ENCODE peak calls at places on chromosome 4, in seven cellular contexts. T, D, B, Q, P, N and S are unnamed samples.

GRCh38 chr4:185276036-185276435 is 66.6 kb downstream of the SNX25 start:
- DNase-seq in T (no peak), D (no peak), B (no peak), Q (no peak), P (no peak), N (no peak), S (no peak)

GRCh38 chr4:36215627-36216026 is 28.7 kb downstream of the ARAP2 start:
- DNase-seq in T (no peak), D (no peak), B (no peak), Q (no peak), P (no peak), N (no peak), S (no peak)

GRCh38 chr4:122687450-122688121 is 44.9 kb upstream of the BBS12 start:
- DNase-seq in T (no peak), D (no peak), B (no peak), Q (no peak), P (no peak), N (no peak), S (no peak)

GRCh38 chr4:1033840-1034551 is 22.6 kb downstream of the FGFRL1 start:
- DNase-seq in T (no peak), D (no peak), B (no peak), Q (peak; percentile 66), P (no peak), N (no peak), S (no peak)

GRCh38 chr4:6591781-6592180 is 16.8 kb downstream of the MAN2B2 start:
- DNase-seq in T (no peak), D (no peak), B (no peak), Q (no peak), P (no peak), N (no peak), S (no peak)

GRCh38 chr4:128315756-128316520 is 28.3 kb upstream of the PGRMC2 start:
- DNase-seq in T (no peak), D (no peak), B (no peak), Q (no peak), P (no peak), N (no peak), S (no peak)

GRCh38 chr4:140533951-140534480 is 10.0 kb downstream of the ELMOD2 start:
- DNase-seq in T (no peak), D (no peak), B (no peak), Q (no peak), P (no peak), N (no peak), S (no peak)

GRCh38 chr4:179836179-179837075 is 2394.2 kb upstream of the AGA start:
- DNase-seq in T (no peak), D (no peak), B (no peak), Q (peak; percentile 19), P (no peak), N (no peak), S (no peak)

GRCh38 chr4:57109847-57110634 is at the start of gene IGFBP7:
- DNase-seq in T (no peak), D (peak; percentile 79), B (no peak), Q (no peak), P (no peak), N (peak; percentile 52), S (peak; percentile 24)

GRCh38 chr4:182843813-182844325 is 73.3 kb downstream of the DCTD start:
- DNase-seq in T (no peak), D (no peak), B (no peak), Q (no peak), P (no peak), N (no peak), S (no peak)

GRCh38 chr4:142777045-142777743 is 68.9 kb downstream of the INPP4B start:
- DNase-seq in T (no peak), D (no peak), B (no peak), Q (no peak), P (no peak), N (no peak), S (no peak)

GRCh38 chr4:7160439-7160838 is 31.9 kb upstream of the SORCS2 start:
- DNase-seq in T (no peak), D (peak; percentile 11), B (no peak), Q (no peak), P (no peak), N (no peak), S (no peak)

GRCh38 chr4:16207409-16207808 is 18.9 kb downstream of the TAPT1 start:
- DNase-seq in T (no peak), D (no peak), B (no peak), Q (no peak), P (no peak), N (no peak), S (no peak)

GRCh38 chr4:608236-608635 is 17.1 kb upstream of the PDE6B start:
- DNase-seq in T (no peak), D (no peak), B (no peak), Q (no peak), P (no peak), N (no peak), S (no peak)

GRCh38 chr4:7351014-7351413 is 83.7 kb downstream of the PSAPL1 start:
- DNase-seq in T (no peak), D (no peak), B (no peak), Q (no peak), P (no peak), N (no peak), S (no peak)

GRCh38 chr4:147019061-147019460 is 73.4 kb upstream of the TTC29 start:
- DNase-seq in T (peak; percentile 12), D (peak; percentile 34), B (peak; percentile 15), Q (peak; percentile 43), P (peak; percentile 13), N (peak; percentile 44), S (peak; percentile 29)
- TF ChIP-seq CTCF in T (peak; percentile 63), D (peak; percentile 73), B (peak; percentile 76), Q (peak; percentile 72), P (peak; percentile 69), N (peak; percentile 46), S (peak; percentile 64)

DNA sequence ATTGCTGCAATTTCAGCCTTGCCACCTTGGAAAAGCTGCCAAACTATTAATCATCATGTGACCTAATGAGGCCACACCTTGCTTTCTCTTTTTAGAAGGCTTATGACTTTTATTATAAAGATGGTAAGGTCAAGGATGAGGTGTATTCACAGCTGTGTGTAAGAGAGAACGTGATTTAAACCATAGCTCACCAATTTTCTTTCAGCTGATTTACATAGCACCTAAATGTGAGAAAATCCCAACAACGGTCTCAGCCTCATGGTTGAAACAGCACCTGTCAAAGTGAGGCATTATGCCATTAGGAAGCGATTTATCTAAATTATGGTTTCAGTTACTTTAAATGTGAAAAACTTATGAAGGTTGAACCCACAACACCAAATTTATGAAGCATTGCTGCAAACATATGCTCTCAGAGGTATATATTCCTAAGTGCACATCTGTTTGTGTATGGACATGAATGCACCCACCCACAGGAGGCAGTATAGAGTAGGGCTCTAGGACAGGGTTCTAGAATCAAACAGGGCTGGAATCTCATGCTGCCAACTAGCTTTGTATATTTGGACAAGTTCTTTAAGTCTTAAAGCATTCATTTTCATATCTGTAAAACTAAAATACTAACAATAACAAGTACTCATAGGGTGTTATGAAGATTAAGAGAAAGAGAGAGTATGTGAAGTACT is 40.7 kb downstream of the ANXA3 start:
- DNase-seq in T (no peak), D (peak; percentile 3), B (no peak), Q (no peak), P (no peak), N (no peak), S (no peak)
- TF ChIP-seq CTCF in T (peak; percentile 28), D (peak; percentile 44), B (peak; percentile 71), Q (peak; percentile 23), P (peak; percentile 20), N (peak; percentile 35), S (peak; percentile 18)

GRCh38 chr4:146521543-146522097 is at the start of gene SLC10A7:
- DNase-seq in T (peak; percentile 64), D (peak; percentile 84), B (peak; percentile 61), Q (peak; percentile 46), P (peak; percentile 24), N (peak; percentile 77), S (peak; percentile 86)
- TF ChIP-seq CTCF in T (no peak), D (no peak), B (no peak), Q (no peak), P (no peak), N (no peak), S (peak; percentile 4)

DNA sequence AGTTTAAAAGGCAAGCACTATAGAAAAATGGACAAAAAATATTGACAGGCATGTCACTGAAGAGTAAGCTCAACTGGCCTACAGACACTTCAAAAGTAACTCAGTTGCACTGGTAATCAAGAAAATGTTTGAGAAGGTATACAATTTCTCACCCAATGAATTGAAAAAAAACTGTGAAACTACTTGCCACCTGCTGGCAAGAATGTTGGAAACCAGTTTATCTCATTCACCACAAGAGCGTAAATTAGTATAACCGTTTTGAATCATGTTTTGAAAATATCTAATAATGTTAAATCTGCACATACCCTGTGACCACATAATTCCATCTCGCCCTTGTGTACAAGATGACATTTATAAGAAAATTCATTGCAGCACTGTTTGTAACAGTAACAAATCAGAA is 31.7 kb downstream of the TXK start:
- DNase-seq in T (no peak), D (no peak), B (no peak), Q (no peak), P (no peak), N (no peak), S (no peak)
- TF ChIP-seq CTCF in T (peak; percentile 9), D (peak; percentile 34), B (no peak), Q (no peak), P (no peak), N (no peak), S (no peak)

DNA sequence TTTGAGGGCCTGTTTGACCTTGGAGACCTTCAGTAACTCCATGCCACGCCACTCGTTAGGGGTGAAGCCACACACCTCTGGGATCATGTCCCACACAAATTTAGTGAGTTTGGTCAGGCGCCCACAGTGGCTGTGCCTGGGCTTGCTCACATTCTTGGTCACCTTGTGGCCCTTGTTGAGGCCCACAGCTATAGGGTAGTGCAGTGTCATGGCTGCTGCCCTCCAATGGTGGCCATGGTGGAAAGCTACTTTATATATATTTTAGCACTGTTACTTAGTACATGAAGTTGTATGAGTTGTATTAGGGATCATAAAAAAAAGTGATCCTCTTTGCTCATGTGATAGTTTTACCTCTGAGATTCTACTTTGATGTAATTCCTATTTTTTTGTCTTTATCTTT is 985 bp upstream of the CXCL11 start:
- DNase-seq in T (no peak), D (no peak), B (no peak), Q (no peak), P (no peak), N (no peak), S (no peak)
- TF ChIP-seq CTCF in T (no peak), D (no peak), B (no peak), Q (no peak), P (no peak), N (no peak), S (no peak)

GRCh38 chr4:119232286-119232685 is 19.8 kb downstream of the USP53 start:
- DNase-seq in T (no peak), D (no peak), B (no peak), Q (no peak), P (no peak), N (no peak), S (no peak)

GRCh38 chr4:119228406-119228805 is 15.9 kb downstream of the USP53 start:
- DNase-seq in T (no peak), D (no peak), B (no peak), Q (no peak), P (no peak), N (no peak), S (no peak)

GRCh38 chr4:119233750-119234149 is 21.2 kb downstream of the USP53 start:
- DNase-seq in T (no peak), D (peak; percentile 38), B (no peak), Q (no peak), P (no peak), N (no peak), S (peak; percentile 9)

GRCh38 chr4:119230288-119230687 is 17.8 kb downstream of the USP53 start:
- DNase-seq in T (no peak), D (no peak), B (no peak), Q (no peak), P (no peak), N (no peak), S (no peak)

GRCh38 chr4:119231517-119231916 is 19.0 kb downstream of the USP53 start:
- DNase-seq in T (no peak), D (no peak), B (no peak), Q (no peak), P (no peak), N (no peak), S (no peak)
- TF ChIP-seq CTCF in T (no peak), D (no peak), B (no peak), Q (no peak), P (no peak), N (no peak), S (no peak)